ENCODE peak calls at places on chromosomes 3 and 15, in nine cellular contexts. D is COR-L47, H is GM06990, W is anterior cingulate cortex, L is type B pancreatic cell, U is Caki2, E is T-helper 17 cell, X is memory B cell, Q is GM03348. I is an unnamed sample.

GRCh38 chr15:78035319-78035718 is 42.2 kb downstream of the TBC1D2B start:
- DNase-seq in D (no peak), H (no peak), W (no peak), L (no peak), U (no peak), E (no peak), X (no peak), Q (no peak), I (no peak)

GRCh38 chr3:139670196-139670595 is 7.6 kb downstream of the NMNAT3 start:
- DNase-seq in D (no peak), H (no peak), W (no peak), L (no peak), U (no peak), E (no peak), X (no peak), Q (no peak), I (no peak)

GRCh38 chr3:46851364-46852328 is 11.6 kb downstream of the MYL3 start:
- DNase-seq in D (no peak), H (no peak), W (no peak), L (peak), U (no peak), E (no peak), X (no peak), Q (no peak), I (no peak)

GRCh38 chr3:30686176-30686575 is 79.8 kb downstream of the TGFBR2 start:
- DNase-seq in D (no peak), H (no peak), W (no peak), L (no peak), U (no peak), E (no peak), X (no peak), Q (no peak), I (no peak)

GRCh38 chr3:170869645-170870593 is at the start of gene RPL22L1:
- DNase-seq in D (no peak), H (peak), W (no peak), L (peak), U (peak), E (peak), X (peak), Q (peak), I (peak)

GRCh38 chr3:15241341-15241740 is 35.3 kb downstream of the CAPN7 start:
- DNase-seq in D (no peak), H (no peak), W (peak), L (no peak), U (no peak), E (peak), X (no peak), Q (peak), I (peak)

GRCh38 chr3:46931631-46932441 is 44.7 kb downstream of the CCDC12 start:
- DNase-seq in D (no peak), H (no peak), W (no peak), L (no peak), U (no peak), E (no peak), X (no peak), Q (peak), I (no peak)

GRCh38 chr3:95815828-95816227 is 998.6 kb upstream of the EPHA6 start:
- DNase-seq in D (no peak), H (no peak), W (no peak), L (no peak), U (no peak), E (no peak), X (no peak), Q (no peak), I (no peak)

GRCh38 chr15:78092111-78093041 is at the start of gene SH2D7:
- DNase-seq in D (no peak), H (no peak), W (no peak), L (no peak), U (no peak), E (no peak), X (no peak), Q (no peak), I (no peak)

GRCh38 chr3:64318670-64319271 is 93.5 kb upstream of the PRICKLE2 start:
- DNase-seq in D (no peak), H (no peak), W (no peak), L (no peak), U (no peak), E (no peak), X (no peak), Q (no peak), I (no peak)

GRCh38 chr15:38714309-38715072 is 149.9 kb upstream of the RASGRP1 start:
- DNase-seq in D (no peak), H (no peak), W (no peak), L (no peak), U (peak), E (no peak), X (no peak), Q (peak), I (no peak)

GRCh38 chr3:48411041-48411588 is 18.8 kb downstream of the PLXNB1 start:
- DNase-seq in D (no peak), H (no peak), W (no peak), L (peak), U (no peak), E (peak), X (no peak), Q (no peak), I (no peak)

GRCh38 chr3:187735383-187735782 is 9.9 kb downstream of the BCL6 start:
- DNase-seq in D (no peak), H (no peak), W (no peak), L (no peak), U (no peak), E (no peak), X (no peak), Q (no peak), I (no peak)

GRCh38 chr3:33130144-33130543 is 16.3 kb downstream of the CRTAP start:
- DNase-seq in D (no peak), H (no peak), W (no peak), L (no peak), U (no peak), E (no peak), X (no peak), Q (no peak), I (no peak)

GRCh38 chr15:90213818-90214204 is 12.7 kb downstream of the SEMA4B start:
- DNase-seq in D (no peak), H (no peak), W (no peak), L (no peak), U (no peak), E (no peak), X (peak), Q (no peak), I (peak)

GRCh38 chr3:47193871-47194859 is 30.3 kb upstream of the SETD2 start:
- DNase-seq in D (no peak), H (no peak), W (no peak), L (no peak), U (no peak), E (no peak), X (no peak), Q (no peak), I (no peak)

GRCh38 chr3:188522115-188522514 is 368.2 kb downstream of the LPP start:
- DNase-seq in D (no peak), H (no peak), W (no peak), L (no peak), U (no peak), E (no peak), X (no peak), Q (no peak), I (no peak)

GRCh38 chr3:129034650-129035049 is 25.9 kb upstream of the GP9 start:
- DNase-seq in D (no peak), H (no peak), W (no peak), L (no peak), U (no peak), E (no peak), X (no peak), Q (no peak), I (no peak)

GRCh38 chr3:9946112-9947024 is 5.8 kb downstream of the PRRT3 start:
- DNase-seq in D (peak), H (no peak), W (peak), L (peak), U (peak), E (peak), X (peak), Q (peak), I (peak)

GRCh38 chr15:91049378-91050127 is 27.2 kb upstream of the VPS33B start:
- DNase-seq in D (peak), H (no peak), W (peak), L (no peak), U (peak), E (no peak), X (peak), Q (peak), I (peak)

GRCh38 chr3:38837358-38837757 is 21.3 kb upstream of the SCN10A start:
- DNase-seq in D (no peak), H (no peak), W (no peak), L (no peak), U (no peak), E (no peak), X (no peak), Q (no peak), I (no peak)

GRCh38 chr3:86245360-86245759 is 745.6 kb downstream of the VGLL3 start:
- DNase-seq in D (no peak), H (no peak), W (no peak), L (no peak), U (no peak), E (no peak), X (no peak), Q (no peak), I (no peak)

GRCh38 chr3:71771884-71772283 is 13.1 kb downstream of the PROK2 start:
- DNase-seq in D (no peak), H (no peak), W (no peak), L (no peak), U (no peak), E (no peak), X (no peak), Q (no peak), I (no peak)

GRCh38 chr3:126266291-126266840 is 86.0 kb upstream of the ALDH1L1 start:
- DNase-seq in D (no peak), H (no peak), W (peak), L (no peak), U (no peak), E (no peak), X (no peak), Q (peak), I (no peak)

GRCh38 chr3:196186661-196187573 is 24.3 kb downstream of the ZDHHC19 start:
- DNase-seq in D (peak), H (peak), W (peak), L (no peak), U (no peak), E (no peak), X (no peak), Q (no peak), I (peak)

GRCh38 chr3:156826144-156826895 is at the start of gene LEKR1:
- DNase-seq in D (peak), H (peak), W (peak), L (peak), U (peak), E (peak), X (peak), Q (peak), I (peak)

GRCh38 chr3:156751461-156752025 is 74.6 kb upstream of the LEKR1 start:
- DNase-seq in D (no peak), H (no peak), W (no peak), L (no peak), U (no peak), E (no peak), X (no peak), Q (peak), I (no peak)

GRCh38 chr3:146131616-146132410 is 29.2 kb downstream of the PLOD2 start:
- DNase-seq in D (no peak), H (no peak), W (no peak), L (no peak), U (peak), E (no peak), X (no peak), Q (peak), I (no peak)

GRCh38 chr15:75732809-75733451 is 20.3 kb upstream of the CSPG4 start:
- DNase-seq in D (peak), H (peak), W (peak), L (no peak), U (peak), E (no peak), X (peak), Q (peak), I (peak)

GRCh38 chr3:141441381-141442365 is 45.2 kb upstream of the RASA2 start:
- DNase-seq in D (peak), H (peak), W (peak), L (no peak), U (peak), E (peak), X (peak), Q (peak), I (peak)

GRCh38 chr15:40245666-40246065 is 6.8 kb downstream of the PAK6 start:
- DNase-seq in D (no peak), H (no peak), W (no peak), L (no peak), U (no peak), E (no peak), X (no peak), Q (no peak), I (no peak)

GRCh38 chr15:79007066-79007465 is 62.2 kb upstream of the CTSH start:
- DNase-seq in D (no peak), H (no peak), W (no peak), L (no peak), U (no peak), E (no peak), X (no peak), Q (peak), I (no peak)

GRCh38 chr15:42427429-42428223 is 63.3 kb downstream of the ZNF106 start:
- DNase-seq in D (no peak), H (no peak), W (no peak), L (no peak), U (no peak), E (no peak), X (no peak), Q (peak), I (no peak)

GRCh38 chr3:33271324-33271723 is 5.9 kb upstream of the FBXL2 start:
- DNase-seq in D (no peak), H (no peak), W (no peak), L (no peak), U (no peak), E (no peak), X (no peak), Q (no peak), I (no peak)

GRCh38 chr3:125061170-125061569 is 5.4 kb upstream of the HEG1 start:
- DNase-seq in D (no peak), H (no peak), W (no peak), L (no peak), U (no peak), E (no peak), X (no peak), Q (peak), I (no peak)

GRCh38 chr15:75731248-75732100 is 18.8 kb upstream of the CSPG4 start:
- DNase-seq in D (no peak), H (no peak), W (no peak), L (no peak), U (no peak), E (no peak), X (no peak), Q (peak), I (no peak)

GRCh38 chr3:169173636-169174035 is 489.9 kb downstream of the MECOM start:
- DNase-seq in D (no peak), H (no peak), W (no peak), L (no peak), U (no peak), E (no peak), X (no peak), Q (no peak), I (no peak)